ENCODE peak calls at places on chromosomes 6 and 20, in eight cellular contexts. J is GM12892, M is suprapubic skin, B is K562, O is stomach, U is H1, X is HCT116, S is esophagus muscularis mucosa. Z is an unnamed sample.

GRCh38 chr20:10524034-10524476 is 89.0 kb downstream of the SLX4IP start:
- DNase-seq in J (no peak), M (peak; percentile 82), B (no peak), O (no peak), U (peak; percentile 61), X (no peak), S (peak; percentile 93), Z (no peak)

GRCh38 chr20:62543470-62544302 is 67.9 kb upstream of the GATA5 start:
- DNase-seq in J (no peak), M (no peak), B (no peak), O (no peak), U (no peak), X (no peak), S (no peak), Z (no peak)

GRCh38 chr6:12545837-12546658 is 170.5 kb upstream of the PHACTR1 start:
- DNase-seq in J (no peak), M (no peak), B (no peak), O (no peak), U (no peak), X (peak; percentile 6), S (no peak), Z (no peak)

GRCh38 chr6:108562503-108562993 is 1.8 kb downstream of the FOXO3 start:
- DNase-seq in J (no peak), M (peak; percentile 83), B (peak; percentile 89), O (peak; percentile 71), U (peak; percentile 79), X (peak; percentile 69), S (peak; percentile 95), Z (peak; percentile 84)

GRCh38 chr6:32852844-32853540 is 512 bp downstream of the TAP1 start:
- DNase-seq in J (peak; percentile 50), M (no peak), B (no peak), O (peak; percentile 47), U (peak; percentile 73), X (no peak), S (peak; percentile 92), Z (peak; percentile 93)

GRCh38 chr20:59318201-59318790 is 17.9 kb downstream of the EDN3 start:
- DNase-seq in J (no peak), M (no peak), B (no peak), O (no peak), U (no peak), X (no peak), S (no peak), Z (no peak)

GRCh38 chr6:31765559-31765909 is 3.1 kb downstream of the SAPCD1 start:
- DNase-seq in J (no peak), M (no peak), B (no peak), O (no peak), U (no peak), X (no peak), S (no peak), Z (peak; percentile 66)

GRCh38 chr6:125700591-125701353 is 48.7 kb upstream of the HEY2 start:
- DNase-seq in J (no peak), M (no peak), B (no peak), O (no peak), U (no peak), X (no peak), S (no peak), Z (no peak)

GRCh38 chr6:152474341-152474740 is 162.8 kb downstream of the SYNE1 start:
- DNase-seq in J (no peak), M (no peak), B (no peak), O (no peak), U (no peak), X (no peak), S (no peak), Z (no peak)

GRCh38 chr20:4956200-4956810 is 45.0 kb downstream of the SLC23A2 start:
- DNase-seq in J (no peak), M (no peak), B (peak; percentile 56), O (no peak), U (no peak), X (peak; percentile 34), S (no peak), Z (no peak)

GRCh38 chr6:13708679-13709261 is 2.9 kb downstream of the RANBP9 start:
- DNase-seq in J (no peak), M (no peak), B (peak; percentile 23), O (no peak), U (no peak), X (no peak), S (no peak), Z (no peak)

GRCh38 chr6:26184492-26184891 is 97.3 kb downstream of the HFE start:
- DNase-seq in J (no peak), M (no peak), B (no peak), O (no peak), U (no peak), X (no peak), S (no peak), Z (no peak)

GRCh38 chr20:51326241-51326819 is 216.2 kb downstream of the NFATC2 start:
- DNase-seq in J (peak; percentile 47), M (no peak), B (peak; percentile 48), O (peak; percentile 63), U (peak; percentile 79), X (peak; percentile 54), S (no peak), Z (no peak)

GRCh38 chr20:48920527-48921167 is 864 bp upstream of the ARFGEF2 start:
- DNase-seq in J (no peak), M (peak; percentile 77), B (no peak), O (no peak), U (no peak), X (no peak), S (no peak), Z (peak; percentile 87)
- TF ChIP-seq POLR2A in J (no peak), M (no peak), B (no peak), O (no peak), U (no peak), X (no peak), S (no peak), Z (no peak)

GRCh38 chr6:128519132-128519930 is 1.1 kb downstream of the PTPRK start:
- DNase-seq in J (peak; percentile 1), M (no peak), B (no peak), O (peak; percentile 58), U (peak; percentile 69), X (no peak), S (no peak), Z (peak; percentile 70)
- TF ChIP-seq POLR2AphosphoS5 in J (no peak), M (no peak), B (no peak), O (no peak), U (no peak), X (no peak), S (peak; percentile 22), Z (no peak)

GRCh38 chr6:119182875-119183274 is 104.4 kb upstream of the FAM184A start:
- DNase-seq in J (no peak), M (no peak), B (no peak), O (no peak), U (no peak), X (no peak), S (no peak), Z (no peak)
- TF ChIP-seq POLR2A in J (no peak), M (no peak), B (no peak), O (no peak), U (no peak), X (no peak), S (no peak), Z (no peak)

DNA sequence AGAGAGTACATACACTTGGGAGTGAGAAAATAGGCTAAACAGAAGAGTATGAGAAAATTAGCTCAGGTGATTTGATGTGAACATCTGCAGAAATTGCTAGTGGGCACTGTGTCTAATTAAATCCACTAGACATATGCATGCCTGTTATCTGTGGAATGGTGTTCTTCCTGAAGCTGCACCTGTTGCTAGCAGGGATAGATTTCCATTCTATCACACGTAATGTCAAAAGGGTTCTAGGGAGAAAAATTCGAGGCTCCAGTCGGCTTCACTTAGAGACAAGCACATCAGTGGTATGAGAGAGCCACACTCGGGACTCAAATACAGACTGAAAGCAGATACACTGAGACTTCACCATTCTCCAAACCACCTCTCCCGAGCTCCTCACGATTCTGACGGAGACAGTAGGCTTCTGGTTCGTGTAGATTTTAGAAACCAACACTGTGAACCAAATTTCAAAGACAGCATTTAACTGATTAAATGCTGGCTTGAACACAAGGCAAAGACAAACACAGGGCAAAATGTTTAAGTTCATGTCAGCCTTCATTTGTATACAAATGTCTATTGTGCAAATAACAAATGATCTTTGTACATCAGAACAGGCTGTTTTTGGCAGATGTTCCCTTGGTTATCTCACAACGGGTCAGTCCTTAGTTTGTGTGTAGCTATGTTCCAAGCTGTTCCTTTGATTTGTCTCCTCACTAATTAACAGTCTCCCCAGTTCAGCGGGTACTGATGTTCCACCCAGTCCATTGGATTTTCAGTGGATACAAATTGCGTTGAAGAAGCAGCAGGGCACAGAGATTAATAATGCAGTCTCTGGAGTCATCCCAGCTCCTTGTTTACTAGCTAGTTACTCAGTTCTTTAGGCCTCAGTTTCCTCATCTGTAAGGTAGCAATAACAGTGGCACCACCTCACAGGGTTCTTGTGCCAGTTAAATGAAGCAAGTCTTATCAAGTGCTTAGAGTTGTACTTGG is 131.0 kb upstream of the IFNGR1 start:
- DNase-seq in J (no peak), M (no peak), B (no peak), O (no peak), U (no peak), X (no peak), S (no peak), Z (no peak)
- TF ChIP-seq POLR2AphosphoS5 in J (no peak), M (no peak), B (no peak), O (no peak), U (no peak), X (no peak), S (no peak), Z (no peak)

DNA sequence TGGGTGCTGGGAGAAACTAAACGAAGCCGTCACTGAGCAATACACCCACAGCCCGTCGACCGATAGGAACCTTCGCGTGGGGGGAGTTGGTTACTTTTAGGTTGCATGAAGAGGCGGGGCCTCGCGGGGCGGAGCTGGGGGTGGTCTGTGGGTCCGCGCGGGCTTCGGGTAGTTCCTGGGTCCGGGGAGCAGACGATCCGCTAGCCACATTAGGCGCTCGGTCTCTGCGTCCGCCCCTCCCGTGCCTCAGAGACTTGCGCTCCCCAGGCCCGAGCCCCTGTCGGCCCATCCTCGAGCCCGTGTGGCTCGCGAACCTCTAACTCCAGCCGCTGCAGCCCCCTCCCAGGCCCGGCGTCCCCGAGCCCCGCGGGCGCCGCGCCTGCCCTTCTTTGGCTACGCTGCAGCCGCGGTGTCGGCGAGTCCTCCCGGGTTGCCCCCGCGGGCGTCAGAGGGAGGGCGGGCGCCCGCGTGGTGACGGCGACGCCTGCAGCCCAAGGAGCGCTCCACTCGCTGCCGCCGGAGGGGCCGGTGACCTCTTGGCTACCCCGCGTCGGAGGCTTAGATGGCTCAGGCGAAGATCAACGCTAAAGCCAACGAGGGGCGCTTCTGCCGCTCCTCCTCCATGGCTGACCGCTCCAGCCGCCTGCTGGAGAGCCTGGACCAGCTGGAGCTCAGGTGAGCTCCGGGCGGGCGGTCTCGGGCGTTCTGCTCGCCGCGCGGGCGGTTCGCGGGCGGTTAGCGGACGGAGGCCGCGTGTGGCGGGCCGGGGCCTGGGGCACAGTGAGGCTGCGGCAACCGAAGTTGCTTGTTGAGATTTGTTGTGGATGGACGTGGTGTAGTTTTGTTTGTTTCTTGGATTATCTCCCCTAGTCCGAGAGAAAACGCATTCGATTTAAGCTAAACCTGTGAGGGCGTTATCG is at the start of gene BAG2:
- DNase-seq in J (peak; percentile 71), M (peak; percentile 92), B (peak; percentile 98), O (peak; percentile 78), U (peak; percentile 88), X (peak; percentile 74), S (peak; percentile 98), Z (peak; percentile 96)
- TF ChIP-seq POLR2A in J (peak; percentile 94), M (peak; percentile 15), B (peak; percentile 96), O (no peak), U (no peak), X (peak; percentile 96), S (peak; percentile 15), Z (peak; percentile 41)

GRCh38 chr6:9397981-9398559 is 962.7 kb upstream of the SLC35B3 start:
- DNase-seq in J (no peak), M (no peak), B (no peak), O (peak; percentile 85), U (no peak), X (no peak), S (no peak), Z (no peak)
- TF ChIP-seq POLR2AphosphoS5 in J (no peak), M (no peak), B (no peak), O (peak; percentile 61), U (no peak), X (no peak), S (no peak), Z (no peak)

Z was measured in spleen.